ENCODE peak calls at places on chromosomes 2 and 18, in seven cellular contexts. U is hepatocyte, X is type B pancreatic cell, C is PC-3, H is nephron progenitor cell, P is psoas muscle, W is astrocyte of the spinal cord. B is an unnamed sample.

GRCh38 chr2:134249755-134250154 is 4.1 kb upstream of the MGAT5 start:
- DNase-seq in U (no peak), H (no peak), C (no peak), P (no peak), W (no peak), X (no peak), B (no peak)

GRCh38 chr2:215771241-215771640 is 242.1 kb downstream of the MREG start:
- DNase-seq in P (no peak), U (no peak), X (no peak), C (no peak), H (no peak), W (no peak), B (no peak)

GRCh38 chr2:86433137-86433536 is 8.0 kb upstream of the KDM3A start:
- DNase-seq in C (no peak), W (no peak), H (no peak), X (no peak), U (no peak), P (no peak), B (no peak)

GRCh38 chr2:45722477-45722876 is 71.0 kb downstream of the PRKCE start:
- DNase-seq in W (no peak), P (no peak), X (no peak), C (no peak), U (no peak), H (no peak), B (no peak)

GRCh38 chr2:236947294-236947693 is 138.4 kb upstream of the COPS8 start:
- DNase-seq in H (no peak), P (no peak), U (no peak), C (no peak), W (no peak), X (peak), B (no peak)

GRCh38 chr2:110645616-110646015 is 32.2 kb downstream of the BUB1 start:
- DNase-seq in P (no peak), C (no peak), W (no peak), X (no peak), U (no peak), H (no peak), B (no peak)

GRCh38 chr2:239826376-239826775 is 198.8 kb downstream of the NDUFA10 start:
- DNase-seq in P (no peak), H (no peak), C (no peak), X (peak), U (no peak), W (no peak), B (no peak)

GRCh38 chr18:56402872-56403516 is 235.4 kb downstream of the TXNL1 start:
- DNase-seq in X (no peak), U (no peak), H (no peak), P (peak), W (peak), C (peak), B (no peak)

GRCh38 chr2:80326214-80326613 is 21.7 kb upstream of the LRRTM1 start:
- DNase-seq in W (peak), H (no peak), C (peak), U (peak), P (no peak), X (no peak), B (no peak)

GRCh38 chr2:20625920-20626697 is 24.8 kb downstream of the HS1BP3 start:
- DNase-seq in X (no peak), W (peak), C (no peak), P (peak), U (no peak), H (no peak), B (peak)

GRCh38 chr2:45712538-45712937 is 61.1 kb downstream of the PRKCE start:
- DNase-seq in C (peak), U (no peak), X (no peak), H (no peak), W (no peak), P (no peak), B (no peak)

GRCh38 chr2:145755019-145755837 is 1235.3 kb upstream of the ZEB2 start:
- DNase-seq in X (no peak), P (no peak), W (no peak), U (peak), C (no peak), H (no peak), B (no peak)

GRCh38 chr2:182818541-182819308 is 47.7 kb downstream of the FRZB start:
- DNase-seq in W (no peak), U (no peak), C (no peak), X (no peak), H (no peak), P (no peak), B (no peak)

GRCh38 chr2:84807063-84807485 is 73.8 kb downstream of the TRABD2A start:
- DNase-seq in W (peak), U (peak), P (no peak), H (no peak), X (no peak), C (peak), B (no peak)

GRCh38 chr2:234836251-234836650 is 115.6 kb upstream of the SH3BP4 start:
- DNase-seq in C (no peak), W (no peak), P (no peak), H (no peak), U (peak), X (no peak), B (no peak)

GRCh38 chr2:79630060-79630459 is 117.2 kb downstream of the CTNNA2 start:
- DNase-seq in H (no peak), W (peak), U (peak), C (peak), X (no peak), P (no peak), B (no peak)

GRCh38 chr2:3379339-3379646 is 201 bp upstream of the TRAPPC12 start:
- DNase-seq in X (no peak), H (no peak), P (no peak), W (no peak), U (no peak), C (no peak), B (no peak)

GRCh38 chr18:51123481-51123880 is 74.0 kb downstream of the MEX3C start:
- DNase-seq in W (no peak), X (no peak), P (no peak), C (no peak), U (no peak), H (no peak), B (no peak)

GRCh38 chr2:216450784-216451183 is 38.5 kb downstream of the SMARCAL1 start:
- DNase-seq in P (no peak), H (no peak), C (no peak), U (no peak), W (no peak), X (no peak), B (no peak)

GRCh38 chr2:227871375-227871788 is at the start of gene DAW1:
- DNase-seq in U (no peak), P (peak), W (peak), X (peak), C (no peak), H (peak), B (peak)

GRCh38 chr18:23844991-23845680 is 155.9 kb downstream of the LAMA3 start:
- DNase-seq in C (peak), W (no peak), H (peak), U (peak), P (no peak), X (no peak), B (no peak)

GRCh38 chr18:46239549-46239948 is 135.4 kb downstream of the HAUS1 start:
- DNase-seq in X (no peak), W (no peak), C (no peak), P (no peak), U (no peak), H (no peak), B (no peak)

GRCh38 chr2:182047544-182047943 is 61.9 kb downstream of the PPP1R1C start:
- DNase-seq in U (no peak), P (no peak), W (no peak), H (no peak), C (no peak), X (no peak), B (no peak)

GRCh38 chr18:12686100-12686499 is 16.4 kb downstream of the CEP76 start:
- DNase-seq in P (no peak), W (peak), C (peak), X (no peak), U (no peak), H (no peak), B (no peak)

GRCh38 chr2:102122115-102122514 is 20.4 kb upstream of the IL1R1 start:
- DNase-seq in X (no peak), H (no peak), P (no peak), U (peak), W (peak), C (peak), B (no peak)

GRCh38 chr2:26503238-26503880 is 25.4 kb upstream of the OTOF start:
- DNase-seq in C (peak), P (peak), W (peak), X (peak), H (peak), U (peak), B (peak)

GRCh38 chr18:67783215-67783946 is 266.9 kb upstream of the DSEL start:
- DNase-seq in P (no peak), U (no peak), X (no peak), C (peak), W (peak), H (no peak), B (no peak)

GRCh38 chr2:230690439-230690838 is 22.2 kb upstream of the CAB39 start:
- DNase-seq in W (peak), P (peak), H (no peak), X (no peak), C (peak), U (no peak), B (no peak)

DNA sequence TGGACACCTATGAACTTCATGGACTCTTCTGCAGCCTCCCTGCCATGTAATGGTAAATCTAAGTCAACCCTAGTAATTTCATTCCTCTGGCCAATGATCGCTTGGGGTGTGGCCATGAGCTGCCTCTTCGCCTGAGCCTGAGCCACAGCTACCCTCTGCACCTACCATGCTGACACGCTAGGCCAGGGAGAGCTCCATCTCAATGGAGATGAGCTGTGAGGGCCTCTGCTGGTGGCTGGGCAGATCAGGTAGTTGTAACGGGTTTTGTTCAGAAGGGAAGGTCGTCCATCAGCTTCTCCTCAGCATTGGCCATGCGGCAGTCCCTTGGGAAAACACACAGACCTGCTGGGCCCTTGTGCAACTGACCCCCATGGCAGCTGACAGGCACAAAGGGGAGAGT is 24.4 kb downstream of the MPHOSPH10 start:
- DNase-seq in U (peak), P (no peak), C (peak), W (no peak), X (no peak), H (no peak), B (peak)
- TF ChIP-seq CTCF in U (peak), P (no peak), C (peak), W (peak), X (no peak), H (no peak), B (no peak)

DNA sequence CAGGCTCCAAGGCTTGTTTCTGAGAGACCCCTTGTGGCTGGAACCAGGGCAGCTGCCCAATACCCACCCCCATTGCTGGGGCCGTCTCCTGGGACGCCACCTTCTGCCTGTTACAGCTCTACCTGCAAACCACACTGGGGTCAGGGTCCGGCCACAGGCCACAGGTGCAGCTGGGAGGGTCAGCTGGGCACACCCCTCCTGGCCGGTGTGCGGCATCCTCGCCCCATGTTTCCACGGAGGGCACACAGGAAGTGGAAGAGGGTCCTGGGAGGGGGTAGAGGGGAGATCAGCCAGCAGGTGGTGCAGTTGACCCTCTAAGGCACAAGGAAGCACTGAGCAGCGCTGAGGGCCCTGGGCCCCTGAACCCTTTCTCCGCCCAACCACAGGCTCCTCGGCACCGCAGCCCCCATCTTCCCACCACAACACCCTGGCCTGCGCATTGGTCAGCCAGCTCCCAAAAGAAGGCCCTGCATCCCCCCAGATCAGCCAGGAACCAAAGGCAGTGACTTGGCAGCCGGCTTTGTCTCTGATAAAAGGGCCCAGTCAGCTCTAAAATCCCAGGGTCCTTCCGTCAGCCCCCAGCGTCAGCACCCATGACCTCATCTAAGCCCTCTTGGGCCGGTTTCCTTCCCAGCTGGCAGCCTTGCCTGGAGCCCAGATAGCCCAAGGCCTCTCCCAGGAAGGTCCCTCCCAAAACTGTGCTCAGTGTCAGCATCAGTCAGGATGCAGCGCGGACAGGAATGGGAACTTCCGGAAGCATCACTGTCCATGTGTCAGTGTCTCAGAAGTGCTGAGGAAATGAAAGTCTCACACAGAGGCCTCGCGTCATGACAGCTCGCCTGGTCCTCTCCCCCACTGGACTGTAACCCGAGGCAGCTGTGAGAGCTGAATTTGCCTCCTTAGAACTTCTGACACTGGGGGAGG is 1.7 kb downstream of the ERFE start:
- DNase-seq in W (no peak), C (no peak), X (no peak), U (no peak), P (peak), H (peak), B (peak)
- TF ChIP-seq CTCF in W (peak), C (peak), X (peak), U (peak), P (peak), H (peak), B (no peak)

DNA sequence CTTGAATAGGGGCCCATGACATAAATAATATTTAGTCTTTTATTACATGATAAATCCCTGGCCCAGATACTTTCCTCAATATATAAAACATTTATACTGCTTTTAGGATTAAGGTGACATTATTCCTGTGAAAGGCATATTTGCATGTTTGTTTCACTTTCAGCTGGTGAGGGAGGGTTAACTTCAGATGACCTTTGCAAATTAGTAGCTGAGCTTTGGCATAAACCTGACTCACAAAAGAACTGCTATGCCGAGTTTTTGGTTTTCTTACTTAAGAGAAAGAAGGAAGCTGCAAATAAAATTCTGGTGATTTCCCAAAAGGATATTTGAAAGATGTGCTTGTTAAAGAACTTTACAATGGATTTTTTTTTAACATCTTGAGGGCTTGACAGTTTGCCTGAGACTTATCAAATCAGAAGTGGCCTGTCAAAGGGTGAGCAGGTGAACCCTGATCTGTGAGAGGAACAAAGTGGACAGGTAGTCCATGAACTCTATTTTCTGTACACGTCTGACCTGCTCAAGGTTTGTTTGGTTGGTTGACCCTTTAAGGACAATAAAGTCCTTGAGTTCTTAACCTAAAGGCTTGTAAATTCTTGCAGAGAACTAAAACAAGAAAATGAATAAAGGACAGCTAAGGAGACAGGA is 93.5 kb downstream of the FAM124B start:
- DNase-seq in X (no peak), P (no peak), W (no peak), C (no peak), U (no peak), H (no peak), B (no peak)
- TF ChIP-seq CTCF in X (no peak), P (no peak), W (no peak), C (no peak), U (no peak), H (no peak), B (no peak)

GRCh38 chr2:130391872-130392670 is 36.2 kb downstream of the PTPN18 start:
- DNase-seq in H (peak), X (no peak), C (no peak), P (no peak), W (no peak), U (peak), B (no peak)
- TF ChIP-seq CTCF in H (no peak), X (peak), C (no peak), P (no peak), W (no peak), U (no peak), B (no peak)

GRCh38 chr2:226728996-226729395 is 70.6 kb downstream of the IRS1 start:
- DNase-seq in W (peak), H (no peak), C (no peak), P (no peak), X (no peak), U (no peak), B (no peak)

GRCh38 chr2:226732478-226733188 is 67.0 kb downstream of the IRS1 start:
- DNase-seq in C (no peak), P (no peak), W (no peak), H (no peak), X (no peak), U (no peak), B (no peak)

GRCh38 chr2:226733189-226733858 is 66.3 kb downstream of the IRS1 start:
- DNase-seq in U (peak), X (no peak), C (no peak), H (no peak), W (no peak), P (no peak), B (no peak)

GRCh38 chr2:226727251-226727650 is 72.4 kb downstream of the IRS1 start:
- DNase-seq in C (no peak), X (no peak), W (no peak), P (no peak), U (no peak), H (no peak), B (no peak)

DNA sequence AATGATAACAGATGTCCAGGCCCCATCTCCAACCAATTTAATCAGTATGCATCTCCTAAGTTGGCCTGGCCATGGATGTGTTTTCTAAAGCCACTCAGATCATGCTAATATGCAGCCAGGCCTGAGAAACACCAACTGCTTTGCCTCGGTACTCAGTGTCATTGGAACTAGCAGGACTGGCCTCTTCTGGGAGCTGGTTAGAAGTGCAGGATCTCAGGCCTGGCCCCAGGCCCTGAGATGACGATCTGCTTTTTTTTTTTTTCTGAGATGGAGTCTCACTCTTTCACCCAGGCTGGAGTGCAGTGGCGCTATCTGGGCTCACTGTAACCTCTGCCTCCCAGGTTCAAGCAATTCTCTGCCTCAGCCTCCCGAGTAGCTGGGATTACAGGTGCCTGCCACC is 69.1 kb downstream of the IRS1 start:
- DNase-seq in U (no peak), X (no peak), C (peak), W (peak), P (peak), H (no peak), B (no peak)
- TF ChIP-seq CTCF in U (peak), X (no peak), C (no peak), W (peak), P (peak), H (no peak), B (no peak)

DNA sequence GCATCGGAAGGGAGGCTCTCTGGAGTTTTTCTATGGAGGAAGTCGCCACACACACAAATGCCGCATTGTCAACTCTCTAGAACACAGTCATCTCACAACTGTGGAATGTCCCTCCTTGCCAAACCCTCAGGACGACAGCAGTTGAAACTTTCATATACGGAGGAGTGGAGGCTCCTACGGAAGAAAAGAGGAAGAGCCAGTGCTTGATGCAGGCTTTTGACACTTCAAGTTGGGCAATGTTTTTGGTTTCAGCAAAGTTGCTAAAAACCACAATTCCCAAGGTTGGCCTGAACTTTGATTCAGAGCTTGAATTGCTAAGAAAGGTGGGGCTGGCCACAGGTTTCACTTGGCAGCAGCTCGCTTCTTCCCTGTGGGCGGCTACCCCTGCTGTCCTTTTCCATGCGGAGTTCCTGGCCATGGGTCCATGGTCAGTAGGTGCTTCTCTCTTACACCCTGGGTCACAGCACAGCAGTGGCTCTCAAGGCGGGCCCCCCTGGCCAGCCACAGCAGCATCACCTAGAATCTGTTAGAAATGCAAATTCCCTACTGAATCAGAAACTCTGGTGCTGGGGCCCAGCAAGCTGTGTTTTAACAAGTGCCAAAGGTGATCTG is 856.3 kb downstream of the RNF144A start:
- DNase-seq in C (peak), X (no peak), H (no peak), W (no peak), U (no peak), P (no peak), B (no peak)
- TF ChIP-seq CTCF in C (no peak), X (no peak), H (no peak), W (no peak), U (no peak), P (no peak), B (no peak)

GRCh38 chr2:190792956-190793888 is 87.4 kb upstream of the GLS start:
- DNase-seq in C (no peak), P (no peak), W (no peak), X (no peak), H (no peak), U (no peak), B (no peak)
- TF ChIP-seq CTCF in C (no peak), P (no peak), W (no peak), X (no peak), H (no peak), U (no peak), B (no peak)

B was measured in glutamatergic neuron.